ENCODE peak calls at places on chromosomes 4 and X, in ten cellular contexts. I, B, S, M, U, A, G, O, D and Z are unnamed samples.

GRCh38 chr4:62117879-62118278 is 917.8 kb downstream of the ADGRL3 start:
- DNase-seq in O (no peak), U (no peak), G (no peak), A (peak; percentile 7), M (no peak), D (no peak), S (no peak), B (no peak), I (no peak), Z (no peak)

GRCh38 chr4:1305781-1306455 is 16.2 kb downstream of the MAEA start:
- DNase-seq in I (no peak), D (no peak), U (no peak), B (no peak), O (peak; percentile 41), A (no peak), S (no peak), G (peak; percentile 26), M (no peak), Z (no peak)

GRCh38 chrX:148649145-148649645 is 148.8 kb downstream of the AFF2 start:
- DNase-seq in G (no peak), B (no peak), M (no peak), I (no peak), O (no peak), D (peak; percentile 2), A (peak; percentile 43), U (no peak), S (no peak), Z (no peak)

GRCh38 chr4:173211838-173212237 is 43.2 kb downstream of the GALNT7 start:
- DNase-seq in A (peak; percentile 89), M (no peak), S (peak; percentile 52), O (no peak), U (no peak), D (peak; percentile 51), I (peak; percentile 78), B (no peak), G (peak; percentile 74), Z (no peak)

GRCh38 chrX:17809273-17809672 is 51.8 kb downstream of the RAI2 start:
- DNase-seq in I (no peak), G (no peak), M (no peak), B (no peak), A (no peak), O (no peak), U (no peak), D (no peak), S (no peak), Z (no peak)

GRCh38 chr4:24894243-24894642 is 18.6 kb downstream of the CCDC149 start:
- DNase-seq in A (no peak), O (no peak), S (no peak), D (no peak), B (no peak), U (no peak), I (no peak), M (no peak), G (no peak), Z (no peak)

GRCh38 chr4:98522603-98523395 is 135.6 kb downstream of the TSPAN5 start:
- DNase-seq in A (peak; percentile 98), B (no peak), S (peak; percentile 61), O (no peak), D (peak; percentile 83), G (peak; percentile 89), U (no peak), M (no peak), I (peak; percentile 92), Z (no peak)

GRCh38 chr4:16772366-16772850 is 126.0 kb downstream of the LDB2 start:
- DNase-seq in I (peak; percentile 63), M (no peak), A (peak; percentile 54), S (no peak), B (no peak), O (no peak), U (no peak), D (peak; percentile 80), G (no peak), Z (no peak)

GRCh38 chrX:154476821-154477220 is 2.3 kb downstream of the LAGE3 start:
- DNase-seq in D (no peak), U (no peak), M (no peak), A (no peak), O (no peak), I (no peak), G (no peak), S (no peak), B (no peak), Z (no peak)

GRCh38 chr4:53185853-53186590 is 179.8 kb downstream of the SCFD2 start:
- DNase-seq in G (no peak), U (no peak), I (peak; percentile 85), D (peak; percentile 73), S (no peak), A (peak; percentile 73), M (no peak), B (no peak), O (no peak), Z (no peak)

GRCh38 chr4:121138014-121138413 is 26.1 kb downstream of the TNIP3 start:
- DNase-seq in M (no peak), D (no peak), A (no peak), O (no peak), B (no peak), U (no peak), G (no peak), I (no peak), S (no peak), Z (peak; percentile 55)

GRCh38 chr4:79445371-79445781 is 37.3 kb upstream of the GK2 start:
- DNase-seq in A (no peak), M (no peak), O (no peak), B (no peak), G (no peak), D (no peak), U (no peak), S (no peak), I (no peak), Z (no peak)

GRCh38 chr4:23022032-23022431 is 329.3 kb downstream of the GBA3 start:
- DNase-seq in I (peak; percentile 9), U (no peak), B (no peak), G (peak; percentile 78), A (peak; percentile 96), O (no peak), S (peak; percentile 69), M (no peak), D (peak; percentile 80), Z (no peak)
- TF ChIP-seq CTCF in I (no peak), U (no peak), B (no peak), G (no peak), A (no peak), O (no peak), S (no peak), M (no peak), D (no peak), Z (no peak)

DNA sequence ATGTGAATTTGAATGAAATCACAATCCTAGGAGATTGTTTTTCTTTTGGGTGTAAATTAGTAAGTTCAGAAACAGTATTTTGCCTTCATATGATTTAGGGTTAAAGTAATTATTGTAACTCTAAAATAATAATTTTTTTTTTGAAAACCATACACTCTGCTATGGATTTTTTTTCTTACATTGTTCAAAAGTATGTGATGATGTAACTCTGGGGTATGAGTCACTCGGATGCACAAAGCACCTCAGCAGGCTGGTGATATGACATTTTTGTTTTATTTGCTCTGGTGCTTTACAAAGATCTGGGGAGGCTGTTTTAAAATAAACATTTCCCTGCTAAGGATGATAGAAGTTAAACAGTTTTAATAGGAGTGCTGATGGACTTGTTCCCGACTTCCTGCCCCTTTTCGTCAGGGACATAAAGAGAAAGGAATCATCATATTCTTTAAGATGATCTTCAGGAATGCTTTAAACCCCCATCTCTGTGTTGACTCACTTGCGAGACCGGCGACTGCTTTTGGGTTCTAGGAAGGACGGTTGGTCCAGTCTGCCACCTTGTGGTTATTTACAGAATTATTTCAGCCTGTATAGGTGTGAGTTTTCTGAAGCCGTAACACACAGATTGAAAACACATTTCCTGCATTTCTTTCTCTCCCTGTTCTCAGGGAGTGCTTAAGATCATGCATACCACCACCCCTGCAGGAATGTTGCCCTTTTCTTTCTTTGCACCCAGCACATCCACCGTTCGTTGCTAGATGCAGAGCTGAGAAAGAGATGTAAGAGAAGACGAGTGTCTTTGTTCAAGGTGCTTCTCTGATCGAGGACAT is 72.5 kb downstream of the RAPGEF2 start:
- DNase-seq in A (peak; percentile 88), S (peak; percentile 55), O (peak; percentile 72), G (peak; percentile 88), U (no peak), M (peak; percentile 61), I (peak; percentile 94), B (peak; percentile 73), D (peak; percentile 92), Z (peak; percentile 87)
- H3K4me3 ChIP-seq in A (peak overlapping the region; percentile 32), S (no peak overlapping the region), O (peak overlapping the region; percentile 19), G (no peak overlapping the region), U (peak overlapping the region; percentile 52), M (peak overlapping the region; percentile 18), I (peak overlapping the region; percentile 35), B (peak overlapping the region; percentile 60), D (peak overlapping the region; percentile 42), Z (no peak overlapping the region)

GRCh38 chrX:47499291-47499690 is 16.3 kb upstream of the ZNF41 start:
- DNase-seq in G (no peak), B (no peak), M (no peak), I (no peak), D (no peak), O (no peak), A (peak; percentile 20), U (no peak), S (no peak), Z (no peak)
- TF ChIP-seq CTCF in G (no peak), B (no peak), M (no peak), I (no peak), D (no peak), O (no peak), A (no peak), U (no peak), S (no peak), Z (no peak)

GRCh38 chr4:182019148-182019652 is 224.0 kb upstream of the TENM3 start:
- DNase-seq in A (peak; percentile 4), G (no peak), D (no peak), M (no peak), B (peak; percentile 73), U (no peak), I (no peak), S (no peak), O (no peak), Z (peak; percentile 93)

GRCh38 chr4:182017038-182017437 is 226.2 kb upstream of the TENM3 start:
- DNase-seq in D (no peak), A (no peak), S (no peak), I (no peak), B (no peak), M (no peak), G (no peak), U (no peak), O (no peak), Z (no peak)

GRCh38 chr4:182014989-182015388 is 228.2 kb upstream of the TENM3 start:
- DNase-seq in D (no peak), S (no peak), U (no peak), A (no peak), I (no peak), G (no peak), M (no peak), B (no peak), O (no peak), Z (no peak)

GRCh38 chr4:182015893-182016292 is 227.3 kb upstream of the TENM3 start:
- DNase-seq in S (peak; percentile 38), U (no peak), O (no peak), A (peak; percentile 88), G (peak; percentile 42), I (peak; percentile 40), D (no peak), B (no peak), M (no peak), Z (peak; percentile 64)

DNA sequence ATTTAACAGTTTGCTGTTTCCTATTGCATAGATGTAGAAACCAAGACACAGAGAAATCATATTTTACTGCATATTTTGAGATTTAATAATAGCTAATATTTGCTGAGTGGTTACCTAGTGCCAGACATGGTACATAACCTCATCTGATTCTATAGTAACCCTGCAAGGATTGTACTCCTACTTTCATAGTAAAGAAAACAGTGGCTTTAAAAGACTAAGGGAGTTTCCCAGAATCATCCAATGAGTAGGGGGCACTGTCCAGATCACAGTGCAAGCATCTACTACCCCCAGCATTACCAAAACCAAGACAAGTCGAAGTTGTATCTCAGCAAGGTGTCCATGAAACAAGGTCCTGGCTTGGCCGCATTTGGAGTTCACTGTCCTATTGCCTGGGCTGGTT is 224.5 kb upstream of the TENM3 start:
- DNase-seq in I (no peak), U (no peak), O (no peak), B (no peak), S (no peak), G (no peak), A (no peak), M (no peak), D (no peak), Z (no peak)
- H3K4me3 ChIP-seq in I (no peak overlapping the region), U (no peak overlapping the region), O (no peak overlapping the region), B (no peak overlapping the region), S (no peak overlapping the region), G (no peak overlapping the region), A (no peak overlapping the region), M (no peak overlapping the region), D (no peak overlapping the region), Z (peak overlapping the region; percentile 19)